ENCODE peak calls at places on chromosomes 3 and 15, in ten cellular contexts. One of them, this sample, is unnamed.

GRCh38 chr3:116777181-116777840 is 67.7 kb downstream of the TUSC7 start:
- DNase-seq in NCI-H510A treated with DMSO at 0.1 percent for 48 hours: no peak
- DNase-seq in H9: no peak
- DNase-seq in RPMI8226: no peak
- DNase-seq in GDM1: no peak
- DNase-seq in cardiac fibroblast: no peak
- DNase-seq in HT1080: no peak
- DNase-seq in CD4-positive, alpha-beta T cell: no peak
- DNase-seq in K562: no peak
- DNase-seq in cerebellum: no peak
- DNase-seq in this sample: no peak

GRCh38 chr3:57163751-57164150 is 1.4 kb downstream of the IL17RD start:
- DNase-seq in K562: no peak
- DNase-seq in cerebellum: no peak
- DNase-seq in HT1080: no peak
- DNase-seq in GDM1: no peak
- DNase-seq in cardiac fibroblast: no peak
- DNase-seq in RPMI8226: no peak
- DNase-seq in NCI-H510A treated with DMSO at 0.1 percent for 48 hours: no peak
- DNase-seq in CD4-positive, alpha-beta T cell: no peak
- DNase-seq in H9: no peak
- DNase-seq in this sample: no peak

GRCh38 chr3:64838150-64838735 is 150.4 kb upstream of the ADAMTS9 start:
- DNase-seq in GDM1: no peak
- DNase-seq in H9: no peak
- DNase-seq in K562: no peak
- DNase-seq in HT1080: no peak
- DNase-seq in cardiac fibroblast: no peak
- DNase-seq in NCI-H510A treated with DMSO at 0.1 percent for 48 hours: no peak
- DNase-seq in RPMI8226: peak
- DNase-seq in CD4-positive, alpha-beta T cell: no peak
- DNase-seq in cerebellum: no peak
- DNase-seq in this sample: no peak

GRCh38 chr3:170563712-170564423 is 22.0 kb downstream of the SLC7A14 start:
- DNase-seq in K562: no peak
- DNase-seq in NCI-H510A treated with DMSO at 0.1 percent for 48 hours: peak
- DNase-seq in H9: no peak
- DNase-seq in cerebellum: no peak
- DNase-seq in cardiac fibroblast: peak
- DNase-seq in RPMI8226: peak
- DNase-seq in HT1080: peak
- DNase-seq in CD4-positive, alpha-beta T cell: no peak
- DNase-seq in GDM1: no peak
- DNase-seq in this sample: no peak

GRCh38 chr3:27590437-27591320 is 106.5 kb upstream of the SLC4A7 start:
- DNase-seq in HT1080: peak
- DNase-seq in NCI-H510A treated with DMSO at 0.1 percent for 48 hours: no peak
- DNase-seq in CD4-positive, alpha-beta T cell: no peak
- DNase-seq in cardiac fibroblast: peak
- DNase-seq in GDM1: no peak
- DNase-seq in H9: no peak
- DNase-seq in RPMI8226: no peak
- DNase-seq in K562: no peak
- DNase-seq in cerebellum: no peak
- DNase-seq in this sample: no peak

GRCh38 chr3:27714692-27715453 is 7.2 kb downstream of the EOMES start:
- DNase-seq in HT1080: no peak
- DNase-seq in GDM1: no peak
- DNase-seq in K562: no peak
- DNase-seq in cardiac fibroblast: no peak
- DNase-seq in NCI-H510A treated with DMSO at 0.1 percent for 48 hours: no peak
- DNase-seq in cerebellum: no peak
- DNase-seq in H9: peak
- DNase-seq in CD4-positive, alpha-beta T cell: no peak
- DNase-seq in RPMI8226: no peak
- DNase-seq in this sample: no peak

GRCh38 chr15:59329091-59329490 is 43.6 kb downstream of the MYO1E start:
- DNase-seq in RPMI8226: no peak
- DNase-seq in K562: no peak
- DNase-seq in CD4-positive, alpha-beta T cell: no peak
- DNase-seq in HT1080: no peak
- DNase-seq in NCI-H510A treated with DMSO at 0.1 percent for 48 hours: no peak
- DNase-seq in cardiac fibroblast: no peak
- DNase-seq in cerebellum: no peak
- DNase-seq in H9: no peak
- DNase-seq in GDM1: no peak
- DNase-seq in this sample: no peak

GRCh38 chr3:188863999-188864406 is 307.8 kb upstream of the TPRG1 start:
- DNase-seq in cardiac fibroblast: no peak
- DNase-seq in NCI-H510A treated with DMSO at 0.1 percent for 48 hours: no peak
- DNase-seq in HT1080: no peak
- DNase-seq in CD4-positive, alpha-beta T cell: no peak
- DNase-seq in RPMI8226: no peak
- DNase-seq in K562: no peak
- DNase-seq in H9: no peak
- DNase-seq in cerebellum: no peak
- DNase-seq in GDM1: no peak
- DNase-seq in this sample: no peak

GRCh38 chr3:5013021-5013906 is 34.0 kb downstream of the BHLHE40 start:
- DNase-seq in cardiac fibroblast: peak
- DNase-seq in NCI-H510A treated with DMSO at 0.1 percent for 48 hours: no peak
- DNase-seq in CD4-positive, alpha-beta T cell: no peak
- DNase-seq in HT1080: peak
- DNase-seq in K562: peak
- DNase-seq in RPMI8226: no peak
- DNase-seq in GDM1: no peak
- DNase-seq in cerebellum: no peak
- DNase-seq in H9: peak
- DNase-seq in this sample: peak

GRCh38 chr15:75947117-75947516 is 43.4 kb downstream of the FBXO22 start:
- DNase-seq in CD4-positive, alpha-beta T cell: no peak
- DNase-seq in cardiac fibroblast: peak
- DNase-seq in cerebellum: no peak
- DNase-seq in GDM1: no peak
- DNase-seq in HT1080: peak
- DNase-seq in H9: no peak
- DNase-seq in RPMI8226: no peak
- DNase-seq in NCI-H510A treated with DMSO at 0.1 percent for 48 hours: no peak
- DNase-seq in K562: no peak
- DNase-seq in this sample: peak

GRCh38 chr3:144754076-144754783 is 782.6 kb downstream of the DIPK2A start:
- DNase-seq in HT1080: no peak
- DNase-seq in K562: no peak
- DNase-seq in NCI-H510A treated with DMSO at 0.1 percent for 48 hours: no peak
- DNase-seq in cerebellum: no peak
- DNase-seq in CD4-positive, alpha-beta T cell: no peak
- DNase-seq in cardiac fibroblast: no peak
- DNase-seq in RPMI8226: no peak
- DNase-seq in GDM1: no peak
- DNase-seq in H9: no peak
- DNase-seq in this sample: no peak

GRCh38 chr3:123706871-123707270 is 122.0 kb upstream of the HACD2 start:
- DNase-seq in RPMI8226: no peak
- DNase-seq in cerebellum: no peak
- DNase-seq in GDM1: no peak
- DNase-seq in CD4-positive, alpha-beta T cell: no peak
- DNase-seq in H9: no peak
- DNase-seq in cardiac fibroblast: peak
- DNase-seq in HT1080: peak
- DNase-seq in K562: no peak
- DNase-seq in NCI-H510A treated with DMSO at 0.1 percent for 48 hours: no peak
- DNase-seq in this sample: no peak

GRCh38 chr3:183158552-183159006 is 4.0 kb downstream of the LAMP3 start:
- DNase-seq in H9: no peak
- DNase-seq in K562: peak
- DNase-seq in cardiac fibroblast: peak
- DNase-seq in cerebellum: no peak
- DNase-seq in GDM1: no peak
- DNase-seq in RPMI8226: no peak
- DNase-seq in CD4-positive, alpha-beta T cell: no peak
- DNase-seq in HT1080: peak
- DNase-seq in NCI-H510A treated with DMSO at 0.1 percent for 48 hours: no peak
- DNase-seq in this sample: no peak

GRCh38 chr3:59408047-59408624 is 358.3 kb upstream of the CFAP20DC start:
- DNase-seq in HT1080: no peak
- DNase-seq in NCI-H510A treated with DMSO at 0.1 percent for 48 hours: no peak
- DNase-seq in H9: no peak
- DNase-seq in CD4-positive, alpha-beta T cell: no peak
- DNase-seq in cerebellum: no peak
- DNase-seq in cardiac fibroblast: no peak
- DNase-seq in K562: no peak
- DNase-seq in GDM1: no peak
- DNase-seq in RPMI8226: no peak
- DNase-seq in this sample: no peak

GRCh38 chr3:30124435-30125390 is 481.7 kb upstream of the TGFBR2 start:
- DNase-seq in HT1080: peak
- DNase-seq in GDM1: no peak
- DNase-seq in cardiac fibroblast: peak
- DNase-seq in H9: no peak
- DNase-seq in cerebellum: no peak
- DNase-seq in NCI-H510A treated with DMSO at 0.1 percent for 48 hours: no peak
- DNase-seq in K562: no peak
- DNase-seq in RPMI8226: no peak
- DNase-seq in CD4-positive, alpha-beta T cell: no peak
- DNase-seq in this sample: no peak

GRCh38 chr15:75186044-75186443 is 15.6 kb upstream of the C15orf39 start:
- DNase-seq in GDM1: no peak
- DNase-seq in cerebellum: no peak
- DNase-seq in H9: no peak
- DNase-seq in RPMI8226: no peak
- DNase-seq in K562: no peak
- DNase-seq in cardiac fibroblast: no peak
- DNase-seq in CD4-positive, alpha-beta T cell: no peak
- DNase-seq in NCI-H510A treated with DMSO at 0.1 percent for 48 hours: no peak
- DNase-seq in HT1080: no peak
- DNase-seq in this sample: no peak

GRCh38 chr3:66854752-66855151 is 143.4 kb upstream of the KBTBD8 start:
- DNase-seq in cerebellum: no peak
- DNase-seq in RPMI8226: no peak
- DNase-seq in cardiac fibroblast: no peak
- DNase-seq in GDM1: no peak
- DNase-seq in NCI-H510A treated with DMSO at 0.1 percent for 48 hours: no peak
- DNase-seq in HT1080: no peak
- DNase-seq in K562: no peak
- DNase-seq in H9: no peak
- DNase-seq in CD4-positive, alpha-beta T cell: no peak
- DNase-seq in this sample: no peak

GRCh38 chr3:71206821-71207220 is 376.7 kb downstream of the FOXP1 start:
- DNase-seq in RPMI8226: no peak
- DNase-seq in HT1080: no peak
- DNase-seq in GDM1: no peak
- DNase-seq in cardiac fibroblast: no peak
- DNase-seq in cerebellum: no peak
- DNase-seq in CD4-positive, alpha-beta T cell: no peak
- DNase-seq in K562: no peak
- DNase-seq in H9: no peak
- DNase-seq in NCI-H510A treated with DMSO at 0.1 percent for 48 hours: peak
- DNase-seq in this sample: no peak

GRCh38 chr3:119289371-119289770 is 4.8 kb upstream of the ARHGAP31 start:
- DNase-seq in HT1080: no peak
- DNase-seq in cerebellum: no peak
- DNase-seq in CD4-positive, alpha-beta T cell: no peak
- DNase-seq in NCI-H510A treated with DMSO at 0.1 percent for 48 hours: no peak
- DNase-seq in cardiac fibroblast: no peak
- DNase-seq in K562: no peak
- DNase-seq in H9: no peak
- DNase-seq in RPMI8226: no peak
- DNase-seq in GDM1: peak
- DNase-seq in this sample: no peak

GRCh38 chr3:190238871-190239270 is 83.4 kb downstream of the CLDN1 start:
- DNase-seq in cardiac fibroblast: no peak
- DNase-seq in NCI-H510A treated with DMSO at 0.1 percent for 48 hours: no peak
- DNase-seq in H9: no peak
- DNase-seq in CD4-positive, alpha-beta T cell: no peak
- DNase-seq in HT1080: no peak
- DNase-seq in K562: no peak
- DNase-seq in GDM1: no peak
- DNase-seq in cerebellum: no peak
- DNase-seq in RPMI8226: peak
- DNase-seq in this sample: no peak

GRCh38 chr15:82183121-82184031 is 79.2 kb downstream of the EFL1 start:
- DNase-seq in cardiac fibroblast: peak
- DNase-seq in HT1080: peak
- DNase-seq in CD4-positive, alpha-beta T cell: no peak
- DNase-seq in GDM1: no peak
- DNase-seq in H9: no peak
- DNase-seq in cerebellum: no peak
- DNase-seq in NCI-H510A treated with DMSO at 0.1 percent for 48 hours: no peak
- DNase-seq in RPMI8226: no peak
- DNase-seq in K562: no peak
- DNase-seq in this sample: no peak

GRCh38 chr3:18424862-18425640 is at the start of gene SATB1:
- DNase-seq in H9: peak
- DNase-seq in RPMI8226: peak
- DNase-seq in CD4-positive, alpha-beta T cell: peak
- DNase-seq in cardiac fibroblast: peak
- DNase-seq in HT1080: peak
- DNase-seq in GDM1: peak
- DNase-seq in cerebellum: peak
- DNase-seq in K562: peak
- DNase-seq in NCI-H510A treated with DMSO at 0.1 percent for 48 hours: peak
- DNase-seq in this sample: peak

GRCh38 chr3:36964827-36965226 is 20.0 kb upstream of the TRANK1 start:
- DNase-seq in RPMI8226: no peak
- DNase-seq in cerebellum: no peak
- DNase-seq in NCI-H510A treated with DMSO at 0.1 percent for 48 hours: no peak
- DNase-seq in GDM1: no peak
- DNase-seq in HT1080: no peak
- DNase-seq in cardiac fibroblast: no peak
- DNase-seq in CD4-positive, alpha-beta T cell: no peak
- DNase-seq in H9: no peak
- DNase-seq in K562: no peak
- DNase-seq in this sample: no peak

GRCh38 chr3:21466491-21466890 is 284.5 kb downstream of the ZNF385D start:
- DNase-seq in GDM1: no peak
- DNase-seq in cerebellum: no peak
- DNase-seq in K562: no peak
- DNase-seq in H9: no peak
- DNase-seq in NCI-H510A treated with DMSO at 0.1 percent for 48 hours: no peak
- DNase-seq in RPMI8226: no peak
- DNase-seq in cardiac fibroblast: peak
- DNase-seq in HT1080: peak
- DNase-seq in CD4-positive, alpha-beta T cell: no peak
- DNase-seq in this sample: no peak

GRCh38 chr15:89458440-89458839 is 37.9 kb downstream of the RHCG start:
- DNase-seq in GDM1: no peak
- DNase-seq in K562: no peak
- DNase-seq in HT1080: no peak
- DNase-seq in H9: no peak
- DNase-seq in cerebellum: no peak
- DNase-seq in cardiac fibroblast: no peak
- DNase-seq in RPMI8226: no peak
- DNase-seq in NCI-H510A treated with DMSO at 0.1 percent for 48 hours: no peak
- DNase-seq in CD4-positive, alpha-beta T cell: no peak
- DNase-seq in this sample: no peak

GRCh38 chr3:107938128-107938527 is 152.7 kb downstream of the CD47 start:
- DNase-seq in HT1080: peak
- DNase-seq in K562: no peak
- DNase-seq in RPMI8226: peak
- DNase-seq in NCI-H510A treated with DMSO at 0.1 percent for 48 hours: no peak
- DNase-seq in cerebellum: no peak
- DNase-seq in cardiac fibroblast: peak
- DNase-seq in CD4-positive, alpha-beta T cell: no peak
- DNase-seq in H9: peak
- DNase-seq in GDM1: no peak
- DNase-seq in this sample: peak

GRCh38 chr3:187051066-187051465 is 88.2 kb downstream of the RPL39L start:
- DNase-seq in NCI-H510A treated with DMSO at 0.1 percent for 48 hours: no peak
- DNase-seq in GDM1: no peak
- DNase-seq in H9: no peak
- DNase-seq in HT1080: no peak
- DNase-seq in CD4-positive, alpha-beta T cell: no peak
- DNase-seq in cardiac fibroblast: no peak
- DNase-seq in K562: no peak
- DNase-seq in cerebellum: no peak
- DNase-seq in RPMI8226: no peak
- DNase-seq in this sample: no peak

GRCh38 chr15:92881570-92881837 is 18.6 kb upstream of the CHD2 start:
- DNase-seq in GDM1: no peak
- DNase-seq in NCI-H510A treated with DMSO at 0.1 percent for 48 hours: no peak
- DNase-seq in HT1080: no peak
- DNase-seq in CD4-positive, alpha-beta T cell: no peak
- DNase-seq in K562: no peak
- DNase-seq in H9: no peak
- DNase-seq in cardiac fibroblast: no peak
- DNase-seq in cerebellum: no peak
- DNase-seq in RPMI8226: no peak
- DNase-seq in this sample: no peak